ENCODE peak calls at places on chromosomes 1 and 21, in eight cellular contexts. J, X, R, E, K, H, F and N are unnamed samples. For H3K27me3, the result is how much of the 10 kb centered on the place peaks cover.

GRCh38 chr21:17250651-17251294 is 262.1 kb upstream of the CXADR start:
- DNase-seq in J (no peak), X (no peak), R (no peak), E (no peak), K (no peak), H (no peak), F (no peak), N (no peak)

GRCh38 chr1:26999440-26999987 is 6.0 kb downstream of the TRNP1 start:
- DNase-seq in J (peak), X (peak), R (peak), E (peak), K (peak), H (peak), F (no peak), N (peak)

GRCh38 chr1:113677250-113678158 is 81.8 kb downstream of the PHTF1 start:
- DNase-seq in J (no peak), X (no peak), R (peak), E (peak), K (no peak), H (no peak), F (no peak), N (no peak)

GRCh38 chr1:41404308-41404755 is 43.1 kb downstream of the FOXO6 start:
- DNase-seq in J (no peak), X (no peak), R (no peak), E (no peak), K (no peak), H (no peak), F (no peak), N (no peak)

GRCh38 chr1:168609133-168609715 is 32.8 kb downstream of the XCL1 start:
- DNase-seq in J (no peak), X (no peak), R (no peak), E (peak), K (peak), H (no peak), F (no peak), N (peak)

GRCh38 chr1:1960480-1961196 is 41.6 kb upstream of the TMEM52 start:
- DNase-seq in J (no peak), X (no peak), R (no peak), E (no peak), K (no peak), H (no peak), F (no peak), N (no peak)

GRCh38 chr1:221868894-221869293 is 127.0 kb upstream of the DUSP10 start:
- DNase-seq in J (no peak), X (no peak), R (no peak), E (no peak), K (no peak), H (no peak), F (no peak), N (no peak)

GRCh38 chr1:112394743-112395062 is 1.3 kb upstream of the CTTNBP2NL start:
- DNase-seq in J (no peak), X (no peak), R (no peak), E (no peak), K (no peak), H (no peak), F (no peak), N (no peak)

GRCh38 chr21:26027696-26028095 is 142.9 kb downstream of the APP start:
- DNase-seq in J (no peak), X (no peak), R (no peak), E (no peak), K (no peak), H (no peak), F (no peak), N (no peak)

GRCh38 chr1:109546311-109547109 is 1.9 kb upstream of the GNAI3 start:
- DNase-seq in J (peak), X (peak), R (peak), E (peak), K (peak), H (no peak), F (peak), N (no peak)

GRCh38 chr21:46459356-46460112 is 843 bp downstream of the DIP2A start:
- DNase-seq in J (peak), X (peak), R (no peak), E (peak), K (peak), H (no peak), F (no peak), N (no peak)

GRCh38 chr1:215547009-215547408 is 20.1 kb upstream of the KCTD3 start:
- DNase-seq in J (no peak), X (no peak), R (no peak), E (no peak), K (no peak), H (no peak), F (no peak), N (no peak)

GRCh38 chr1:162913345-162913744 is 52.4 kb upstream of the CCDC190 start:
- DNase-seq in J (peak), X (no peak), R (no peak), E (no peak), K (no peak), H (no peak), F (no peak), N (no peak)

GRCh38 chr1:228527596-228527995 is 40.4 kb downstream of the RNF187 start:
- DNase-seq in J (no peak), X (no peak), R (no peak), E (no peak), K (no peak), H (no peak), F (no peak), N (no peak)

GRCh38 chr1:190511554-190511953 is 33.9 kb upstream of the BRINP3 start:
- DNase-seq in J (no peak), X (no peak), R (no peak), E (no peak), K (no peak), H (no peak), F (no peak), N (no peak)

GRCh38 chr1:87333692-87334347 is 5.1 kb downstream of the LMO4 start:
- DNase-seq in J (no peak), X (no peak), R (no peak), E (no peak), K (no peak), H (no peak), F (no peak), N (no peak)

GRCh38 chr21:42525228-42525604 is 11.6 kb downstream of the SLC37A1 start:
- DNase-seq in J (no peak), X (no peak), R (no peak), E (no peak), K (peak), H (no peak), F (no peak), N (no peak)

GRCh38 chr1:167472729-167473529 is 45.4 kb downstream of the CD247 start:
- DNase-seq in J (no peak), X (no peak), R (no peak), E (no peak), K (no peak), H (no peak), F (no peak), N (no peak)

GRCh38 chr1:61518670-61519400 is 206.1 kb downstream of the TM2D1 start:
- DNase-seq in J (no peak), X (no peak), R (no peak), E (no peak), K (no peak), H (no peak), F (no peak), N (no peak)

GRCh38 chr1:209241481-209241880 is 342.0 kb upstream of the CAMK1G start:
- DNase-seq in J (no peak), X (no peak), R (no peak), E (no peak), K (no peak), H (no peak), F (no peak), N (peak)

GRCh38 chr1:65948609-65949229 is 156.0 kb downstream of the PDE4B start:
- DNase-seq in J (no peak), X (peak), R (no peak), E (no peak), K (no peak), H (no peak), F (no peak), N (no peak)

GRCh38 chr1:49765034-49765433 is 258.7 kb downstream of the AGBL4 start:
- DNase-seq in J (no peak), X (no peak), R (peak), E (no peak), K (no peak), H (no peak), F (no peak), N (no peak)

GRCh38 chr1:99328171-99328570 is 63.9 kb downstream of the PLPPR4 start:
- DNase-seq in J (no peak), X (no peak), R (no peak), E (no peak), K (no peak), H (no peak), F (no peak), N (no peak)

DNA sequence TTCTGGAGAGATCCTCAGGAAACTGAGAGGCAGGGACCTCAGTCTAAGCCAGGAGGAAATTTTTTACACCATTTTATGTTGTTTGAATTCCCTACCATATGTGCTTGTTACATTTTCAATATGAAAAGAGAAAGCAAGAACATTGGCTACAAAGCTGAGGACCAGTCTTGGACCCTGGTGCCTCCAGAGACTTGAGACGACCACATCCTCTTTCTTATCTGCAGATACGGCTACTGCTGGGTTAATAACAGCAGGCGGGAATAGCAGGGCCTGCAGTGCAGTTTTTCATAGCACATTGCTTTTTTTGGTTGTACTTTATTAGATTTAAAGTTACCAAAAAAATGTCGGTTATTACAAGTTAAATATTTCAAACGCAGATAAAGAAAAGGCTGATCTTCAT is 3.9 kb downstream of the KDM4A start:
- DNase-seq in J (no peak), X (no peak), R (no peak), E (no peak), K (no peak), H (no peak), F (peak), N (no peak)
- H3K27ac ChIP-seq in J (no peak), X (no peak), R (no peak), E (no peak), K (no peak), H (no peak), F (peak), N (no peak)

GRCh38 chr21:41133896-41134522 is 34.0 kb upstream of the BACE2 start:
- DNase-seq in J (no peak), X (no peak), R (peak), E (peak), K (no peak), H (no peak), F (no peak), N (no peak)
- TF ChIP-seq EP300 in J (no peak), X (no peak), R (no peak), E (no peak), K (no peak), H (no peak), F (no peak), N (no peak)

DNA sequence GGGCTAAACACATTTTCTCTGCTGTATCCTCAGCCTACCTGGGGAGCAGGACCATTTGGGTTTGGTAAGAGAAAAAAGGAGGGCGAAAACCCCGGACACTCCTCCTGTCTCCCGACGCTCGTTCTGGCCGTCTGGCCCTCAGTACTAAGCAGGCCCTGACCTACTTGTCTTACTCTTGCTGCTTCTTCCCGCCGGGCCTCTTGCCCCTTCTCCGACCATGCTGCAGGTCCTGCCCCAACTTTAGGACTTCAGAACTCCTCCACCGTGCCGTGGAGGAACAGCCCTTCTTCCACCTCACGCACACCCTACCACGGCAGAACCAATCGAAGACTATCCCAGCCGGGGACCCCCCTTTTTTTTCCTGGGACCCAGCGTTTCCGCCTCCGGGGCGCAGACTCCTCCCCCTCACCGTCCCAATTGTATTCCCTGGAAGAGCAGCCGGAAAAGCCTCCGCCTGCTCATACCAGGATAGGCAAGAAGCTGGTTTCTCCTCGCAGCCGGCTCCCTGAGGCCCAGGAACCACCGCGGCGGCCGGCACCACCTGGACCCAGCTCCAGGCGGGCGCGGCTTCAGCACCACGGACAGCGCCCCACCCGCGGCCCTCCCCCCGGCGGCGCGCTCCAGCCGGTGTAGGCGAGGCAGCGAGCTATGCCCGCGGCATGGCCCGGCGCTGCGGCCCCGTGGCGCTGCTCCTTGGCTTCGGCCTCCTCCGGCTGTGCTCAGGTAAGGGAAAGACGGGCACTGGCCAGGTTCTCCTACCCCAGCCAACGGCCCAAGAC is at the start of gene CHRNB2:
- DNase-seq in J (peak), X (peak), R (peak), E (peak), K (peak), H (peak), F (no peak), N (no peak)
- H3K27me3 ChIP-seq in J (under half), X (under half), R (under half), E (under half), K (under half), H (under half), F (under half), N (under half)

GRCh38 chr1:170682159-170682558 is 18.2 kb downstream of the PRRX1 start:
- DNase-seq in J (no peak), X (no peak), R (no peak), E (no peak), K (no peak), H (no peak), F (no peak), N (no peak)

GRCh38 chr1:170676628-170677027 is 12.7 kb downstream of the PRRX1 start:
- DNase-seq in J (no peak), X (no peak), R (no peak), E (no peak), K (no peak), H (no peak), F (no peak), N (no peak)

GRCh38 chr1:170682809-170683208 is 18.9 kb downstream of the PRRX1 start:
- DNase-seq in J (no peak), X (no peak), R (no peak), E (no peak), K (no peak), H (no peak), F (no peak), N (peak)

GRCh38 chr1:170678196-170678595 is 14.3 kb downstream of the PRRX1 start:
- DNase-seq in J (no peak), X (no peak), R (no peak), E (no peak), K (no peak), H (no peak), F (no peak), N (no peak)

DNA sequence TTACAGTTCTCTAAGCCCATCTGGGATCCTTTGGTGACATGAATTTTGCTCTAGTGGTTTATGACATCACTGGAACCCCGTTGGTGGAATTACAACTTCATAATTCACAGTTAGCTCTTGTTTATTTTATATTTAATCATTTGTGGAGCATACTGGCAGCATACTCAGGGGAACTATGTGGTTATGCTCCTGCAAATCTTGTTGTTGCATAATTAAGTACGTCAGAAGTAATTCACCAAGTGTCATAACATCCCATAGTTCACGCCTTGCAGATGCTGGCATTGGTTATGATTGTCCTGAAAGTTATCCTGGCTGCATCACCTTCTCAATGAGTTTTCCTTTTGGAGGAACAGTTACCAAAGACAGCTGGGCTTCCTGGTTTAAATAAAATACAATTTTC is 16.5 kb downstream of the PRRX1 start:
- DNase-seq in J (no peak), X (no peak), R (no peak), E (no peak), K (no peak), H (no peak), F (no peak), N (peak)
- H3K27ac ChIP-seq in J (no peak), X (no peak), R (no peak), E (no peak), K (peak), H (no peak), F (no peak), N (no peak)

DNA sequence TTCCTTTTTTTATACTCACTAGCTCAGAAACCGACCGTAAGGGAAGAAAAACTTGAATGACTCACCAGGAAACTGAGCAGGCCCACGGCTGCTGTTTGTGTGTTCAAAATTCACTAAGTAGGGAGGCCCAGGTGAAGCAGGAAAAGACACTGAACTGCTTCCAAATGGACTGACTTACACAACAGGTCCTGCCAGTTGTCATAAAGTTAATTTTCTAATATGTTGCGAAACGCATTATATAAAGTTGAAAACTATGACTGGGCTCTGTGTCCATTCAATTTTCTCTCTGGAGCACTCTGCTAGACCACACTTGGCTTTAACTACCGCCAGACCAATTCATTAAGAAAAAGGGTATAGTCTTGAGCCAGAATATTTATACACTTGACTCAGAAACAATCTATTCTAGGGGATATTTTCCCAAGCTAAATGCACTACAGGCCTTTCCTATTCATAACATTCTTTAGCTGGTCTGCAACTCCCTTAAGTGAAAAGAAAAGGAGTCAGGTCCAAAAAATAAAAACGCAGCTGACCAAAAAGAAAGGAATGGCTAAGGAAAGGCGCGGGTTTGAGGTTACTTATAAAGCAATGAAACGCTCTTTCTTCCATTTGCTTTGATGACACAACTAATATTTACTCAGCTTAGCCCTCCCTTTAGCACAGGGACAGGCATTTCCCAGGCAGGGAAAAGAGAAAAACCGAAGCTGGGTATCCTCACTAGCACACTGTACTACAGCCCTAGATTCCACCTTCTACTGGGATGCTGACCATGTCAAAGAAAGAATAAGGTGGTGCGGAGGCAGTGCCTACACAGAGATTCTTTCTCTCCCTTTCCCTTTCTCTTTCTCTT is 306.3 kb upstream of the ESRRG start:
- DNase-seq in J (peak), X (peak), R (no peak), E (peak), K (no peak), H (no peak), F (no peak), N (peak)
- TF ChIP-seq EP300 in J (no peak), X (no peak), R (no peak), E (no peak), K (no peak), H (no peak), F (no peak), N (no peak)

GRCh38 chr1:157110686-157111085 is 11.1 kb upstream of the ETV3L start:
- DNase-seq in J (no peak), X (no peak), R (no peak), E (no peak), K (no peak), H (no peak), F (no peak), N (no peak)

GRCh38 chr1:157110003-157110402 is 10.4 kb upstream of the ETV3L start:
- DNase-seq in J (no peak), X (no peak), R (no peak), E (no peak), K (no peak), H (no peak), F (no peak), N (no peak)

GRCh38 chr1:157112186-157112867 is 12.7 kb upstream of the ETV3L start:
- DNase-seq in J (no peak), X (no peak), R (no peak), E (no peak), K (no peak), H (no peak), F (no peak), N (no peak)

GRCh38 chr1:157113116-157113515 is 13.5 kb upstream of the ETV3L start:
- DNase-seq in J (no peak), X (no peak), R (no peak), E (no peak), K (no peak), H (no peak), F (no peak), N (no peak)

GRCh38 chr1:157111396-157112165 is 12.0 kb upstream of the ETV3L start:
- DNase-seq in J (no peak), X (no peak), R (no peak), E (no peak), K (no peak), H (no peak), F (no peak), N (no peak)
- H3K27me3 ChIP-seq in J (under half), X (half or more), R (under half), E (under half), K (under half), H (under half), F (under half), N (under half)